ENCODE peak calls at places on chromosome 14, in ten cellular contexts. S is amniotic epithelial cell; Q is effector CD4-positive, alpha-beta T cell; R is activated T-helper 1 cell treated with anti-CD3 and anti-CD28 coated beads, Interleukin-12 subunit alpha, Interleukin-12 subunit beta, Interleukin-2, Interleukin-4 antibody, amounts not matched to agents 30 ng/mL and 10 ng/mL and 1 ng/mL, durations not matched to agents 14 hours and 24 hours and 36 hours; D is activated naive CD8-positive, alpha-beta T cell treated with anti-CD3 and anti-CD28 coated beads, Interleukin-2, amount 10 ng/mL, durations not matched to agents 7 days and 5 days; C is GM23248; F is RWPE1; K is stimulated activated CD8-positive, alpha-beta memory T cell treated with anti-CD3 and anti-CD28 coated beads, Interleukin-7, amount 100 ng/mL, for 48 hours; W is uterus; O is cardiac muscle cell. H is an unnamed sample.

GRCh38 chr14:78790262-78790661 is 620.1 kb downstream of the NRXN3 start:
- DNase-seq in C (peak), D (no peak), S (no peak), O (peak), W (no peak), F (no peak), Q (no peak), R (no peak), K (no peak), H (peak)

GRCh38 chr14:102445066-102445465 is 64.5 kb downstream of the ANKRD9 start:
- DNase-seq in F (no peak), Q (no peak), D (no peak), S (no peak), O (no peak), C (no peak), W (no peak), K (no peak), R (no peak), H (no peak)

GRCh38 chr14:25050494-25051170 is 685 bp upstream of the STXBP6 start:
- DNase-seq in F (no peak), D (no peak), R (no peak), O (peak), S (peak), K (no peak), Q (no peak), W (no peak), C (peak), H (peak)

GRCh38 chr14:99415496-99416281 is 65.0 kb downstream of the SETD3 start:
- DNase-seq in S (peak), Q (peak), W (peak), D (no peak), R (peak), K (peak), F (peak), C (peak), O (peak), H (peak)

GRCh38 chr14:73746540-73747385 is 32.6 kb upstream of the PNMA1 start:
- DNase-seq in C (no peak), Q (no peak), K (no peak), W (no peak), O (no peak), F (no peak), R (no peak), S (no peak), D (no peak), H (no peak)

GRCh38 chr14:99612737-99613330 is 8.8 kb upstream of the CCDC85C start:
- DNase-seq in D (no peak), C (peak), S (no peak), W (no peak), O (no peak), K (no peak), Q (no peak), R (no peak), F (peak), H (peak)

GRCh38 chr14:70601162-70601561 is 707 bp upstream of the MED6 start:
- DNase-seq in C (peak), O (no peak), K (no peak), D (no peak), F (no peak), R (no peak), Q (no peak), W (no peak), S (peak), H (peak)

GRCh38 chr14:90512332-90512951 is 115.6 kb downstream of the CALM1 start:
- DNase-seq in Q (no peak), C (no peak), D (no peak), R (no peak), O (no peak), F (no peak), K (no peak), W (no peak), S (no peak), H (no peak)

GRCh38 chr14:60757617-60758016 is 23.1 kb downstream of the MNAT1 start:
- DNase-seq in D (no peak), F (peak), R (no peak), W (no peak), Q (no peak), K (no peak), S (peak), O (no peak), C (peak), H (peak)

GRCh38 chr14:50285861-50286260 is 26.2 kb downstream of the L2HGDH start:
- DNase-seq in K (no peak), F (no peak), Q (no peak), O (no peak), C (no peak), W (no peak), R (no peak), D (no peak), S (no peak), H (no peak)

GRCh38 chr14:52266179-52266578 is 1.3 kb upstream of the PTGDR start:
- DNase-seq in S (peak), Q (no peak), F (no peak), D (no peak), O (no peak), K (no peak), W (peak), R (no peak), C (peak), H (peak)

GRCh38 chr14:23153891-23154796 is 29.3 kb downstream of the SLC7A8 start:
- DNase-seq in Q (no peak), R (no peak), F (peak), S (peak), K (no peak), W (peak), D (no peak), C (peak), O (peak), H (peak)

GRCh38 chr14:101044741-101045140 is 141.2 kb upstream of the RTL1 start:
- DNase-seq in O (no peak), W (no peak), R (no peak), F (no peak), C (no peak), K (no peak), D (no peak), S (no peak), Q (no peak), H (no peak)

GRCh38 chr14:69500736-69501135 is 16.2 kb downstream of the PLEKHD1 start:
- DNase-seq in Q (no peak), D (no peak), K (no peak), S (no peak), O (no peak), F (no peak), R (no peak), C (no peak), W (no peak), H (no peak)

GRCh38 chr14:91732859-91733477 is 1.1 kb upstream of the CATSPERB start:
- DNase-seq in C (peak), W (no peak), D (no peak), Q (no peak), K (no peak), S (peak), R (no peak), F (no peak), O (no peak), H (peak)

GRCh38 chr14:73824116-73824515 is 27.5 kb upstream of the PTGR2 start:
- DNase-seq in S (no peak), C (no peak), W (no peak), F (no peak), R (no peak), Q (no peak), D (no peak), O (no peak), K (no peak), H (no peak)

GRCh38 chr14:102789349-102789748 is 12.1 kb downstream of the TRAF3 start:
- DNase-seq in K (no peak), F (no peak), W (no peak), Q (no peak), D (no peak), S (no peak), R (no peak), O (no peak), C (no peak), H (no peak)

GRCh38 chr14:61257469-61258057 is 23.6 kb downstream of the TMEM30B start:
- DNase-seq in W (no peak), D (no peak), R (no peak), K (no peak), C (no peak), S (no peak), Q (no peak), F (no peak), O (peak), H (no peak)

GRCh38 chr14:92728781-92729364 is 19.6 kb downstream of the LGMN start:
- DNase-seq in D (no peak), W (no peak), C (no peak), Q (no peak), F (peak), K (peak), R (no peak), O (peak), S (peak), H (peak)

GRCh38 chr14:94769413-94770250 is at the start of gene GSC:
- DNase-seq in F (no peak), Q (no peak), O (peak), C (peak), K (no peak), D (peak), S (peak), W (no peak), R (no peak), H (no peak)